ENCODE peak calls at places on chromosomes 1 and 21, in four cellular contexts. H is endodermal cell, I is neural progenitor cell, A is Peyer's patch. S is an unnamed sample.

GRCh38 chr1:177328251-177328650 is 157.5 kb downstream of the BRINP2 start:
- DNase-seq in H (no peak), I (no peak), A (no peak), S (no peak)

GRCh38 chr1:192739476-192740184 is 69.2 kb upstream of the RGS2 start:
- DNase-seq in H (no peak), I (no peak), A (no peak), S (no peak)

GRCh38 chr1:220243947-220244346 is 28.3 kb downstream of the RAB3GAP2 start:
- DNase-seq in H (no peak), I (no peak), A (no peak), S (no peak)

GRCh38 chr1:91548382-91549040 is 47.9 kb downstream of the CDC7 start:
- DNase-seq in H (no peak), I (no peak), A (peak; percentile 27), S (no peak)

GRCh38 chr1:21924503-21925005 is 12.6 kb downstream of the HSPG2 start:
- DNase-seq in H (no peak), I (no peak), A (no peak), S (no peak)

GRCh38 chr1:229924639-229925038 is 142.4 kb upstream of the GALNT2 start:
- DNase-seq in H (no peak), I (no peak), A (no peak), S (no peak)

GRCh38 chr1:7948950-7949349 is 8.3 kb upstream of the TNFRSF9 start:
- DNase-seq in H (no peak), I (no peak), A (no peak), S (no peak)

GRCh38 chr1:3192359-3192758 is 123.4 kb downstream of the PRDM16 start:
- DNase-seq in H (no peak), I (no peak), A (no peak), S (no peak)

GRCh38 chr1:81345110-81345509 is 455.6 kb upstream of the ADGRL2 start:
- DNase-seq in H (no peak), I (no peak), A (no peak), S (no peak)

GRCh38 chr1:27527223-27527856 is 37.4 kb upstream of the WASF2 start:
- DNase-seq in H (peak; percentile 97), I (peak; percentile 87), A (peak; percentile 63), S (no peak)

GRCh38 chr1:180154325-180155201 is at the start of gene QSOX1:
- DNase-seq in H (peak; percentile 96), I (peak; percentile 95), A (peak; percentile 89), S (peak; percentile 83)

GRCh38 chr1:243979396-243979795 is 71.7 kb upstream of the ZBTB18 start:
- DNase-seq in H (no peak), I (no peak), A (no peak), S (no peak)

GRCh38 chr1:164588388-164589341 is 29.7 kb downstream of the PBX1 start:
- DNase-seq in H (peak; percentile 92), I (peak; percentile 94), A (no peak), S (no peak)

GRCh38 chr21:35616090-35616489 is 444.2 kb downstream of the SETD4 start:
- DNase-seq in H (no peak), I (no peak), A (no peak), S (no peak)

GRCh38 chr21:37531402-37532042 is 164.9 kb downstream of the DYRK1A start:
- DNase-seq in H (no peak), I (peak; percentile 9), A (no peak), S (no peak)

DNA sequence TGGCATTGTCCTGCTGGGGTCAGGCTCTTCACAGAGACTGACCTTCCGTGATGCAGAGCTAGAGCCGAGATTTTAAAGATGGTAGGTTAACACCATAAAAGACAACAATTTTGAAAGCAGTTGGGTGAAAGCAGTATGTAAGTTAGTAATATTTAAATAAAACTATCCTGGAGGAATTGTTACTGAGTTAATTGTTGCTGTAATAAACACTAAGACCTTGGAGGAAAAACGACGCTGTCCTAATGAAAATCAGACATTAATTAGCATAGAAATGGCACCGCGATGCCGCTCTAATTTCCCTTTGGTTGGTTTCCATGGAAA is 662 bp upstream of the ANP32E start:
- DNase-seq in H (no peak), I (peak; percentile 11), A (no peak), S (no peak)
- TF ChIP-seq CTCF in H (no peak), I (no peak), A (no peak), S (peak; percentile 8)

DNA sequence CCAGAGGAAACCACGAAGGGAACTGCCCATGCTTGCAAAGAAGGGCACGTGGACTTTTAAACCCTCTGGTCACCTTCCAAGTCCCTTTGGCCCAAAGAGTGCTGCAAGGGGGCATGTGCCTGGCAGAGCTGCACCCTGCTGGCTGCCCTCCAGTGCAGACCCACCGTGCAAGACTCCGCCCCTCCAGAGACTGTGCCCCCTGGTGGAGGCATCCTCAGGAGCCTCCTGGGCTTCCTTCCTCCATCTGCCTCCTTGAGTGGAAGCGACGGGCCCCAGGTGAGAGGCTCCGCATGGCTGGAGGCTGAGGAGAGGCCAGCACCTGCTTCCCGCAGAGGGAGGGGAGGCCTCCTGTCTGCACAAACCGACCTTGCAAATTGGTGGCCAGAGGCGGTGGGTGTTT is 100.7 kb downstream of the CRYAA start:
- DNase-seq in H (peak; percentile 81), I (peak; percentile 42), A (peak; percentile 30), S (no peak)
- TF ChIP-seq CTCF in H (peak; percentile 73), I (peak; percentile 44), A (no peak), S (no peak)

GRCh38 chr1:66443793-66444192 is 90.2 kb upstream of the SGIP1 start:
- DNase-seq in H (no peak), I (no peak), A (no peak), S (no peak)
- TF ChIP-seq CTCF in H (no peak), I (no peak), A (no peak), S (no peak)

GRCh38 chr1:152735648-152736047 is 22.2 kb upstream of the KPRP start:
- DNase-seq in H (no peak), I (no peak), A (no peak), S (no peak)
- TF ChIP-seq CTCF in H (no peak), I (no peak), A (no peak), S (no peak)

GRCh38 chr21:16454371-16454770 is 724.6 kb downstream of the USP25 start:
- DNase-seq in H (no peak), I (no peak), A (no peak), S (no peak)
- TF ChIP-seq CTCF in H (peak; percentile 59), I (peak; percentile 26), A (no peak), S (no peak)

DNA sequence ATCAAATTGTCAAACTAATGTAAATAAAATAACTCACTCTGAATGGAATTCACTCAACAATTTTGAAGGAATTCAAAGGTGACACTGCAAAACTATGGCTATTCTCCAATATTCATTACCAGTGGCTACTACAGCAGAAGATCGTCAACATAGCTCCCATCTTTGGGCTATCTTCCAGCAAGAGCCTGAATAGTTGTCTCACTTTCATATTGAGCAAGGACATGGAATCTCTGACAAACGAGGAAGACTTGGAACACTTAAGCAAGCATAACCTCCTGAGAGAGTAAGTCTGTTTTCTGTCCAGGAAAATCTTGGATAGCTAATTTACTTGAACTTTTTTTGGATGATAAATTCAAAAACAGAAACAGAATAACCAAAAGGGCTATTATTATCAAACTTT is 54.8 kb upstream of the DPT start:
- DNase-seq in H (no peak), I (no peak), A (no peak), S (no peak)
- TF ChIP-seq CTCF in H (no peak), I (no peak), A (no peak), S (no peak)

GRCh38 chr21:31509108-31510017 is 150.1 kb upstream of the SOD1 start:
- DNase-seq in H (peak; percentile 93), I (peak; percentile 38), A (peak; percentile 59), S (peak; percentile 22)
- TF ChIP-seq CTCF in H (peak; percentile 74), I (peak; percentile 47), A (no peak), S (peak; percentile 20)

S was measured in natural killer cell.